ENCODE peak calls at places on chromosomes 7 and 10, in four cellular contexts. W is T follicular helper cell, S is pons, B is NCI-H460. X is an unnamed sample.

GRCh38 chr10:90007226-90007625 is 305.8 kb downstream of the KIF20B start:
- DNase-seq in W (no peak), B (no peak), S (no peak), X (no peak)

GRCh38 chr7:46256870-46257528 is 335.9 kb upstream of the IGFBP3 start:
- DNase-seq in B (no peak), S (no peak), W (no peak), X (no peak)

GRCh38 chr10:689433-690226 is at the start of gene DIP2C:
- DNase-seq in S (peak), W (no peak), B (peak), X (no peak)

GRCh38 chr7:884191-885003 is 8.0 kb downstream of the GET4 start:
- DNase-seq in B (no peak), W (no peak), S (no peak), X (no peak)

GRCh38 chr10:7153750-7154149 is 257.1 kb downstream of the SFMBT2 start:
- DNase-seq in B (no peak), S (no peak), W (no peak), X (no peak)

GRCh38 chr7:78226059-78226658 is 427.6 kb downstream of the PHTF2 start:
- DNase-seq in W (no peak), S (peak), B (peak), X (no peak)

GRCh38 chr7:47697533-47697932 is 115.6 kb upstream of the TNS3 start:
- DNase-seq in W (no peak), S (no peak), B (no peak), X (no peak)

GRCh38 chr10:32169556-32169955 is 113.3 kb upstream of the KIF5B start:
- DNase-seq in S (no peak), W (no peak), B (no peak), X (no peak)

GRCh38 chr7:44982535-44982923 is 3.7 kb upstream of the MYO1G start:
- DNase-seq in W (no peak), S (no peak), B (no peak), X (no peak)

GRCh38 chr7:44748948-44749731 is 493 bp downstream of the ZMIZ2 start:
- DNase-seq in W (peak), S (no peak), B (no peak), X (no peak)

GRCh38 chr7:151539055-151539714 is 19.5 kb upstream of the RHEB start:
- DNase-seq in B (no peak), S (peak), W (no peak), X (no peak)

GRCh38 chr7:75830978-75831377 is 17.4 kb upstream of the CCL24 start:
- DNase-seq in W (no peak), S (no peak), B (no peak), X (no peak)

GRCh38 chr7:74226633-74227032 is 16.8 kb downstream of the LAT2 start:
- DNase-seq in W (no peak), S (peak), B (no peak), X (no peak)

GRCh38 chr7:43394441-43395130 is 188.3 kb upstream of the STK17A start:
- DNase-seq in S (no peak), W (no peak), B (no peak), X (no peak)

GRCh38 chr10:15485684-15486316 is 114.7 kb upstream of the FAM171A1 start:
- DNase-seq in B (no peak), W (no peak), S (no peak), X (no peak)

GRCh38 chr10:133173860-133174523 is 14.0 kb downstream of the KNDC1 start:
- DNase-seq in S (no peak), W (no peak), B (no peak), X (no peak)

GRCh38 chr7:111855161-111855841 is 293.0 kb upstream of the IMMP2L start:
- DNase-seq in S (peak), B (peak), W (no peak), X (no peak)

GRCh38 chr10:70162157-70162891 is 8.0 kb downstream of the SAR1A start:
- DNase-seq in B (no peak), W (no peak), S (no peak), X (no peak)

GRCh38 chr7:137992042-137992737 is 9.7 kb downstream of the CREB3L2 start:
- DNase-seq in W (no peak), B (no peak), S (no peak), X (no peak)

GRCh38 chr7:28481131-28481926 is 69.0 kb downstream of the CREB5 start:
- DNase-seq in B (no peak), W (no peak), S (no peak), X (no peak)

GRCh38 chr10:101216631-101217425 is 12.4 kb downstream of the LBX1 start:
- DNase-seq in W (no peak), B (no peak), S (no peak), X (no peak)

GRCh38 chr7:155348806-155349205 is 51.1 kb downstream of the INSIG1 start:
- DNase-seq in W (no peak), S (no peak), B (no peak), X (no peak)

GRCh38 chr7:13920053-13920697 is 69.3 kb downstream of the ETV1 start:
- DNase-seq in W (no peak), B (peak), S (peak), X (no peak)

GRCh38 chr7:50696810-50697582 is 85.7 kb downstream of the GRB10 start:
- DNase-seq in B (no peak), S (no peak), W (no peak), X (no peak)

GRCh38 chr7:108396094-108396493 is 60.1 kb downstream of the NRCAM start:
- DNase-seq in W (no peak), S (no peak), B (no peak), X (no peak)

X was measured in effector memory CD4-positive, alpha-beta T cell.